ENCODE peak calls at places on chromosomes 11 and 22, in ten cellular contexts. V, L, J, M, X, Y, U, R, D and O are unnamed samples.

GRCh38 chr11:73542175-73542574 is 55.7 kb downstream of the FAM168A start:
- DNase-seq in V (no peak), L (no peak), J (no peak), M (no peak), X (no peak), Y (no peak), U (no peak), R (no peak), D (no peak), O (no peak)

GRCh38 chr11:32913445-32913844 is 20.8 kb downstream of the QSER1 start:
- DNase-seq in V (no peak), L (no peak), J (no peak), M (no peak), X (no peak), Y (no peak), U (no peak), R (no peak), D (no peak), O (no peak)

GRCh38 chr11:64539711-64540420 is 51.2 kb upstream of the SLC22A12 start:
- DNase-seq in V (no peak), L (no peak), J (no peak), M (no peak), X (no peak), Y (no peak), U (no peak), R (no peak), D (no peak), O (no peak)

GRCh38 chr11:130383363-130384168 is 44.8 kb downstream of the ADAMTS8 start:
- DNase-seq in V (no peak), L (no peak), J (peak), M (no peak), X (no peak), Y (no peak), U (peak), R (no peak), D (no peak), O (peak)

GRCh38 chr11:98874050-98874449 is 146.7 kb upstream of the CNTN5 start:
- DNase-seq in V (no peak), L (no peak), J (no peak), M (no peak), X (no peak), Y (no peak), U (no peak), R (no peak), D (no peak), O (no peak)

GRCh38 chr11:59954219-59954847 is 9.5 kb upstream of the OOSP4A start:
- DNase-seq in V (no peak), L (no peak), J (no peak), M (no peak), X (no peak), Y (no peak), U (no peak), R (no peak), D (no peak), O (no peak)

GRCh38 chr11:135033545-135033944 is 621.5 kb upstream of the B3GAT1 start:
- DNase-seq in V (no peak), L (peak), J (no peak), M (no peak), X (no peak), Y (peak), U (no peak), R (no peak), D (peak), O (peak)

GRCh38 chr22:26740253-26740652 is 82.9 kb downstream of the MIAT start:
- DNase-seq in V (no peak), L (no peak), J (no peak), M (no peak), X (no peak), Y (no peak), U (no peak), R (no peak), D (peak), O (no peak)

GRCh38 chr11:117281159-117281558 is 10.0 kb upstream of the BACE1-AS start:
- DNase-seq in V (peak), L (no peak), J (no peak), M (no peak), X (peak), Y (no peak), U (no peak), R (no peak), D (no peak), O (peak)

GRCh38 chr22:41242396-41243117 is 1.8 kb upstream of the CHADL start:
- DNase-seq in V (no peak), L (no peak), J (no peak), M (no peak), X (no peak), Y (no peak), U (no peak), R (no peak), D (no peak), O (no peak)

GRCh38 chr11:42315267-42315666 is 855.8 kb upstream of the LRRC4C start:
- DNase-seq in V (no peak), L (no peak), J (no peak), M (no peak), X (peak), Y (no peak), U (no peak), R (no peak), D (no peak), O (no peak)